ENCODE peak calls at places on chromosomes 7 and 10, in five cellular contexts. I is H1, V is mesenchymal stem cell, F is IMR-90, N is neuronal stem cell. U is an unnamed sample.
A peak's percentile ranks its signal among the peaks of the same experiment; 100 is the strongest.

GRCh38 chr7:49635800-49636199 is 137.6 kb upstream of the VWC2 start:
- DNase-seq in V (no peak), I (no peak), N (no peak), F (no peak), U (no peak)

GRCh38 chr7:926061-927030 is 28.1 kb downstream of the ADAP1 start:
- DNase-seq in I (no peak), V (no peak), N (no peak), F (no peak), U (no peak)

GRCh38 chr7:66930341-66930740 is 9.3 kb downstream of the TMEM248 start:
- DNase-seq in I (peak; percentile 34), N (peak; percentile 44), V (peak; percentile 71), F (peak; percentile 40), U (no peak)

GRCh38 chr10:114166053-114166452 is 8.0 kb downstream of the CCDC186 start:
- DNase-seq in F (no peak), N (no peak), V (no peak), I (no peak), U (peak; percentile 93)

GRCh38 chr10:122279725-122280141 is 8.6 kb downstream of the BTBD16 start:
- DNase-seq in V (peak; percentile 51), N (peak; percentile 55), F (peak; percentile 28), I (no peak), U (peak; percentile 82)

GRCh38 chr10:132986576-132986975 is 44.2 kb upstream of the CFAP46 start:
- DNase-seq in F (no peak), V (no peak), N (no peak), I (no peak), U (no peak)

GRCh38 chr7:44634839-44635591 is 28.6 kb downstream of the OGDH start:
- DNase-seq in I (no peak), F (no peak), V (no peak), N (no peak), U (no peak)

GRCh38 chr7:12458520-12459131 is 55.0 kb upstream of the VWDE start:
- DNase-seq in F (peak; percentile 25), I (no peak), V (peak; percentile 62), N (peak; percentile 20), U (no peak)

GRCh38 chr7:107622429-107622828 is 38.2 kb upstream of the SLC26A4 start:
- DNase-seq in F (peak; percentile 81), N (no peak), I (no peak), V (peak; percentile 81), U (no peak)

GRCh38 chr7:118327179-118327578 is 102.7 kb downstream of the ANKRD7 start:
- DNase-seq in V (peak; percentile 68), N (no peak), F (no peak), I (no peak), U (no peak)

GRCh38 chr10:83522881-83523386 is 616.4 kb upstream of the GHITM start:
- DNase-seq in N (no peak), I (no peak), F (no peak), V (peak; percentile 84), U (peak; percentile 81)

GRCh38 chr10:28924585-28925153 is 247.3 kb downstream of the BAMBI start:
- DNase-seq in N (no peak), F (no peak), V (no peak), I (no peak), U (no peak)
- H3K4me3 ChIP-seq in N (no peak overlapping the region), F (no peak overlapping the region), V (no peak overlapping the region), I (peak overlapping the region; percentile 6), U (no peak overlapping the region)

GRCh38 chr7:29684787-29685650 is 121.3 kb upstream of the WIPF3 start:
- DNase-seq in V (peak; percentile 80), F (peak; percentile 50), N (peak; percentile 65), I (peak; percentile 13), U (peak; percentile 83)
- H2AFZ ChIP-seq in V (peak overlapping the region; percentile 98), F (peak overlapping the region; percentile 75), N (peak overlapping the region; percentile 92), I (peak overlapping the region; percentile 62), U (peak overlapping the region; percentile 65)

DNA sequence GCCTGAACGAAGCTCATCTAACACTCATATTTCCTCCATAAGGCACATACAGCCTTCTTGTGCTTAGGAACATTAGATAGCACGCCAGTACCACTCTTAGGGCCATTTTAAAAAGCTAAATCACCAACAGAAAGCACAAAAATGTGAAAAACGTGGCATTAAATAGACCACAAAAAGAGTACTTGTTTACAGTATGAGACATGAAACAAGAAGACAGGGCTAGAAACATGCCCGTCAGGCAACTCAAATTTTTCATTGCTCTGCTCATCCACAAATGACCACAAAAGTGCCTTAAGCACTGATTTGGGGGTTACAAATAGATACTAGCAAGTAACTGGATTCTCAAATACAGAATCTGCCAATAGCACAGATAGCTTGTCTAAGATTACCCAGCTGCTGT is 67.8 kb downstream of the ELMO1 start:
- DNase-seq in V (no peak), I (no peak), F (no peak), N (no peak), U (no peak)
- H2AK5ac ChIP-seq in V (no peak overlapping the region), I (no peak overlapping the region), F (no peak overlapping the region), N (no peak overlapping the region), U (no peak overlapping the region)

GRCh38 chr7:127651556-127652332 is at the start of gene SND1:
- DNase-seq in N (peak; percentile 98), V (peak; percentile 99), F (peak; percentile 99), I (peak; percentile 98), U (peak; percentile 99)

GRCh38 chr7:127654404-127655392 is 2.7 kb downstream of the SND1 start:
- DNase-seq in I (no peak), F (no peak), N (no peak), V (peak; percentile 59), U (no peak)

GRCh38 chr7:127655720-127656119 is 3.7 kb downstream of the SND1 start:
- DNase-seq in F (no peak), I (no peak), V (peak; percentile 35), N (no peak), U (no peak)

GRCh38 chr7:127652333-127653248 is 597 bp downstream of the SND1 start:
- DNase-seq in V (peak; percentile 53), N (no peak), F (peak; percentile 62), I (no peak), U (no peak)

GRCh38 chr7:127653396-127653795 is 1.4 kb downstream of the SND1 start:
- DNase-seq in N (no peak), I (no peak), F (no peak), V (no peak), U (no peak)
- H3K4me3 ChIP-seq in N (peak overlapping the region; percentile 99), I (peak overlapping the region; percentile 88), F (peak overlapping the region; percentile 91), V (no peak overlapping the region), U (no peak overlapping the region)

DNA sequence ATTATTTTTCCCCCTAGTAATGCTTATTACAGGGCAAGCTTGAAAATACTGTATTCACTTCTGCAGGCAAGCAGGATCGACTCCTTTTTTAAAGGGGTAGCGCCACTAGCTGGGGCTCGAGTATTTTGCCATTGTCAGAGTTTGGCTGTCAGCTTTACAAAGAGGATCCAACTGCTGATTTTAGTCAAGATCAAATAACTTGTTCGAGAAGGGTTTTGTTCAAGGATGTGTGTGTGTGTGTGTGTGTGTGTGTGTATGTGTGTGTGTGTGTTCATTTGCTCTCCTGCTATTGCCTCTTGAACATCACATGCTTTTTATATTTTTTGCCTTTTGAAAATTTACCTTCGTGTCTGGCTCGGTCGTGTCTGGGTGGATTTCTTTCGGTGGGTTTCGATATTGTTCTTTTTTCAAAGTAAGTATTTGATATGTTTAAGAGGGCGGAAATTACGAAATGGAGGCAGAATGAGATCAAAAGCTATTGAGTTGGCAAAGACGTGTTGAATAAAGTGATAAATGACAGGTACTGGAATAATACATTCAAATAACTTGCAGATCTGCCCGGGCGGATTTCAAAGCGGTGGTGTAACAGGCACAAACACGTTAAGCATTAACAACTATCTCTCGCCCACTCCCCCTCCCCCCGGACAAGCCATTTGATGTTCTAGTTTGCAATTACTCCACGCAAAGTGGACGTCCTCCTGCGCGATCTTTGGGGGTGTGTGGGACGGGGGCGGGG is 1.1 kb downstream of the ARID5B start:
- DNase-seq in I (no peak), V (peak; percentile 76), N (peak; percentile 43), F (peak; percentile 61), U (peak; percentile 74)
- H2AFZ ChIP-seq in I (no peak overlapping the region), V (no peak overlapping the region), N (peak overlapping the region; percentile 95), F (peak overlapping the region; percentile 89), U (no peak overlapping the region)

DNA sequence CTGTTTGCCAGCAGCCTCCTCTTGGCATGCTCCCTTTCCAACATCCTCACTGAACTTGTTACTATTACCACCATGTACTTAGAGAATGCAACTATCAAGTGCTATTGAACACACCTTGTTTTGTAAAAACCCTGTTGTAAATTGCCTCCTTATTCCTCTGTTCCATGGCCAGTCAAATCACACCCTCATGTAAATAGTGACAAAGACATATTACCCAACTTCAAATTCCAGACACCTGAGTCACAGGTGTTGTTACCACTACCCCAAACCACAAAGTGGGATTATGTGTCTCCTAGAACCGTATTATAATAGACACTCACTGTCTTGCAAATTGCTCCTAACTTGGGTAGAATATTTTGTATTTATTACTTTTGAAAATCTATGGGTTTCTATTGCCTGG is 263.2 kb upstream of the C7orf33 start:
- DNase-seq in I (no peak), F (no peak), V (peak; percentile 31), N (no peak), U (no peak)
- H2AK5ac ChIP-seq in I (no peak overlapping the region), F (no peak overlapping the region), V (no peak overlapping the region), N (no peak overlapping the region), U (no peak overlapping the region)

U was measured in trophoblast cell.